ENCODE peak calls at places on chromosomes 16 and 17, in seven cellular contexts. O is neuronal stem cell, B is IMR-90, M is mesendoderm, P is H1, E is H9, W is trophoblast cell. H is an unnamed sample.

GRCh38 chr17:55458977-55459376 is 37.3 kb upstream of the MMD start:
- DNase-seq in O (no peak), B (peak), M (no peak), W (peak), P (no peak), E (no peak), H (peak)

GRCh38 chr17:61555127-61555531 is 35.9 kb downstream of the NACA2 start:
- DNase-seq in B (no peak), P (no peak), O (no peak), E (no peak), M (no peak), W (peak), H (no peak)

GRCh38 chr17:48995871-48996695 is 1.1 kb upstream of the IGF2BP1 start:
- DNase-seq in O (peak), E (peak), P (peak), W (peak), B (no peak), M (peak), H (peak)

GRCh38 chr16:81837312-81837748 is 58.2 kb downstream of the PLCG2 start:
- DNase-seq in E (no peak), P (no peak), O (no peak), W (no peak), M (no peak), B (no peak), H (no peak)

GRCh38 chr16:30395155-30395991 is at the start of gene ZNF48:
- DNase-seq in O (peak), M (peak), E (peak), B (peak), P (no peak), W (peak), H (peak)

GRCh38 chr17:58837699-58838098 is 82.0 kb downstream of the PPM1E start:
- DNase-seq in P (no peak), B (no peak), W (no peak), O (no peak), M (no peak), E (no peak), H (no peak)

GRCh38 chr16:85825326-85825725 is 25.8 kb downstream of the COX4I1 start:
- DNase-seq in E (peak), W (no peak), M (peak), O (no peak), P (no peak), B (no peak), H (no peak)

GRCh38 chr16:31484491-31485171 is 1.7 kb downstream of the SLC5A2 start:
- DNase-seq in M (peak), W (no peak), P (no peak), B (no peak), E (peak), O (no peak), H (no peak)

GRCh38 chr17:19384723-19385391 is 2.1 kb downstream of the MFAP4 start:
- DNase-seq in E (no peak), P (no peak), M (peak), O (no peak), W (no peak), B (peak), H (peak)

GRCh38 chr16:11613381-11614303 is 26.9 kb upstream of the LITAF start:
- DNase-seq in E (no peak), M (no peak), B (no peak), W (peak), O (no peak), P (no peak), H (peak)

GRCh38 chr16:81717662-81718189 is 61.4 kb upstream of the PLCG2 start:
- DNase-seq in P (no peak), W (no peak), E (no peak), O (no peak), M (no peak), B (no peak), H (no peak)

GRCh38 chr16:67685388-67686112 is 18.9 kb downstream of the C16orf86 start:
- DNase-seq in W (no peak), P (no peak), O (no peak), B (no peak), M (no peak), E (no peak), H (no peak)

GRCh38 chr17:56737741-56738161 is 96.0 kb downstream of the C17orf67 start:
- DNase-seq in M (peak), P (no peak), B (peak), O (no peak), E (no peak), W (no peak), H (no peak)

GRCh38 chr17:36124879-36125824 is 21.5 kb downstream of the CCL4 start:
- DNase-seq in P (no peak), M (peak), W (no peak), O (no peak), E (peak), B (no peak), H (no peak)

GRCh38 chr16:85205747-85206471 is 93.6 kb upstream of the CIBAR2 start:
- DNase-seq in P (no peak), B (peak), E (no peak), W (peak), O (no peak), M (peak), H (peak)

GRCh38 chr17:81635431-81635830 is 1.5 kb downstream of the NPLOC4 start:
- DNase-seq in E (no peak), P (no peak), B (no peak), M (no peak), O (no peak), W (peak), H (no peak)

GRCh38 chr16:17194190-17194780 is 276.5 kb downstream of the XYLT1 start:
- DNase-seq in B (peak), W (peak), E (peak), P (peak), O (peak), M (peak), H (no peak)

GRCh38 chr17:39208893-39209292 is 8.8 kb downstream of the RPL19 start:
- DNase-seq in B (no peak), O (no peak), P (no peak), M (peak), W (no peak), E (no peak), H (no peak)

GRCh38 chr17:2929881-2930533 is 133.4 kb downstream of the OR1D5 start:
- DNase-seq in B (peak), W (peak), O (peak), P (peak), E (peak), M (peak), H (peak)

GRCh38 chr16:10253344-10253855 is 71.2 kb upstream of the GRIN2A start:
- DNase-seq in M (no peak), B (no peak), W (no peak), O (no peak), P (no peak), E (no peak), H (no peak)

GRCh38 chr16:10250137-10250850 is 68.1 kb upstream of the GRIN2A start:
- DNase-seq in M (peak), E (no peak), P (no peak), O (no peak), B (no peak), W (no peak), H (no peak)

GRCh38 chr16:10255728-10256127 is 73.5 kb upstream of the GRIN2A start:
- DNase-seq in P (no peak), M (no peak), W (no peak), E (no peak), O (no peak), B (no peak), H (no peak)

GRCh38 chr16:10256855-10257641 is 74.8 kb upstream of the GRIN2A start:
- DNase-seq in P (peak), M (peak), O (peak), B (no peak), W (peak), E (peak), H (peak)

DNA sequence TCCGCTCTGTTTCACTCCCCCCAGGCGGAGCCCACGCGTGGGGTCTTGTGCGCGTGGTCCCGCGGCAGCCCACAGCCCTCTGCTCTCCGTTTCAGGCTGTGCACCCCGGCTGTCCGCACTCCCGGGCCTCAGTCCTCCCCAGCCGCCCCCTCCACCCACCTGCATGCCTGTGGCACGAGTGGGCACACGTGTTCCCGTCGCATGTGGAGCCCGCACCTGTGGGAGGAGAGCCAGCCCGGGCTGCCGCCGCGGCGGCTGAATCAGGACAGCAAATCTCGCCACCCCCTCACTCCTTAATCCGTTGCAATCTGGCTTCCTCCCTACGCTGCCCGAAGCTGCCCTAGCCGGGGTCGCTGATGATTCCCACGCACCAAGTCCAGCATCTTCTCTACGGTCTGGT is 69.9 kb upstream of the GRIN2A start:
- DNase-seq in O (no peak), M (no peak), E (no peak), B (no peak), P (no peak), W (no peak), H (no peak)
- H3K4ac ChIP-seq in O (peak), M (no peak), E (no peak), B (no peak), P (no peak), W (no peak), H (no peak)

GRCh38 chr17:76682306-76682705 is 28.5 kb downstream of the MXRA7 start:
- DNase-seq in O (no peak), W (no peak), E (no peak), M (no peak), P (no peak), B (no peak), H (peak)
- H3K9ac ChIP-seq in O (no peak), W (no peak), E (no peak), M (no peak), P (no peak), B (peak), H (peak)

DNA sequence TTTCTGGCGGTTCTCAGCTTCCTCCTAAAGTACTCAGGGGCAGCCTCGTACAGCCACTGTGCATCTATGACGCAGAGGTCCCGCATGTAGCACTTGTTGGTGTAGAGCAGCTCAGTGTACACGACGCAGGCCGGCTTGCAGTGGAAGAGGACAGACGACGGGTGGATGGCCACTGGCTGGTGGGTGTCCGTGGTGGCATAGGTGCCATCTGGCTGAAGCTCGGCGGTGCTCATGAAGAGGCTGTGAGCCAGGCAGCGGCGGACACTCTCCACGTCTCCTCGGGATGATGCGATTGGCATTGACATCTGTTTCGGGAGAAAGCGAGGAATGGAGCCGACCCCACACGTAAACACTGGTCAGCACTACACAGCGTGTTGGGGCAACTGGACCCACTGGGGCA is 5.3 kb upstream of the C1QBP start:
- DNase-seq in P (no peak), W (no peak), M (no peak), B (no peak), O (no peak), E (no peak), H (no peak)
- H3K4ac ChIP-seq in P (no peak), W (no peak), M (no peak), B (no peak), O (no peak), E (no peak), H (no peak)

GRCh38 chr16:87848676-87849345 is 20.5 kb downstream of the SLC7A5 start:
- DNase-seq in P (no peak), E (no peak), W (no peak), M (no peak), B (no peak), O (no peak), H (no peak)
- H3K9ac ChIP-seq in P (no peak), E (no peak), W (no peak), M (no peak), B (no peak), O (no peak), H (no peak)

GRCh38 chr17:7437369-7437863 is 1.9 kb upstream of the FGF11 start:
- DNase-seq in P (no peak), B (no peak), E (no peak), W (no peak), M (no peak), O (no peak), H (no peak)

GRCh38 chr17:7436556-7437368 is 1.5 kb downstream of the TMEM102 start:
- DNase-seq in M (peak), W (peak), E (peak), B (peak), P (no peak), O (peak), H (peak)

GRCh38 chr17:7439462-7440112 is at the start of gene FGF11:
- DNase-seq in O (no peak), B (no peak), P (no peak), M (no peak), W (no peak), E (no peak), H (no peak)

GRCh38 chr17:7438656-7439460 is 454 bp upstream of the FGF11 start:
- DNase-seq in W (no peak), O (no peak), B (no peak), E (no peak), P (no peak), M (no peak), H (no peak)

GRCh38 chr17:7438050-7438614 is 1.2 kb upstream of the FGF11 start:
- DNase-seq in P (no peak), O (peak), E (peak), M (peak), B (no peak), W (peak), H (peak)
- H3K4ac ChIP-seq in P (peak), O (no peak), E (no peak), M (no peak), B (no peak), W (peak), H (no peak)

GRCh38 chr17:42759982-42760651 is 910 bp upstream of the RAMP2 start:
- DNase-seq in M (peak), E (no peak), O (no peak), P (no peak), B (no peak), W (peak), H (no peak)
- H3K9ac ChIP-seq in M (peak), E (no peak), O (no peak), P (peak), B (no peak), W (no peak), H (peak)

GRCh38 chr16:2158262-2158638 is 2.7 kb downstream of the TRAF7 start:
- DNase-seq in M (no peak), O (no peak), E (no peak), B (no peak), P (no peak), W (no peak), H (no peak)
- H3K4ac ChIP-seq in M (no peak), O (no peak), E (no peak), B (peak), P (no peak), W (peak), H (no peak)

GRCh38 chr17:53193044-53193443 is 629.7 kb upstream of the KIF2B start:
- DNase-seq in M (no peak), O (no peak), P (no peak), W (peak), B (no peak), E (no peak), H (no peak)
- H3K9ac ChIP-seq in M (no peak), O (no peak), P (no peak), W (no peak), B (no peak), E (no peak), H (no peak)

DNA sequence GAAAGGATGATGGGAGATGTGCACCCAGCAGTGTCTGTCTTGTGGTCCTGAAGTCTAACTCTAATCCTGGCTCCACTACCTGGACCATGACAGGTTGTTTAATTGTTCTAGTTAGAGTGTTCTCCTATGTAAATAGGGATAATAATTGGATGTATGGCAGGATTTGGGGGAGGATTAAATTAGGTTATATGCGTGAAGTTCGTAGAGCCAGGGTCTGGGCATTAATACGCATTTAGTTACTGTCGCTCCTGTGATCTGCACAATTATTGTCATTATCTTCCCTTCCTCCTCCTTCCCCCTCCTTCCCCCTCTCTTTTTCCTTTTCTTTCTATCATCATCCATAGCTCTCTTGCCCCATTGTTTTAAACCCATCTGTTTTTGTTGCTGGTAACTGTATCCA is 210.3 kb downstream of the WWOX start:
- DNase-seq in O (no peak), P (no peak), W (no peak), M (no peak), B (no peak), E (no peak), H (no peak)
- H3K4ac ChIP-seq in O (no peak), P (no peak), W (no peak), M (no peak), B (no peak), E (no peak), H (no peak)

GRCh38 chr16:18788828-18789514 is 1.2 kb downstream of the RPS15A start:
- DNase-seq in W (no peak), M (no peak), O (no peak), P (no peak), B (no peak), E (no peak), H (no peak)

GRCh38 chr16:18789515-18789849 is 652 bp downstream of the RPS15A start:
- DNase-seq in E (no peak), P (no peak), B (no peak), O (no peak), M (no peak), W (no peak), H (no peak)

GRCh38 chr16:18782697-18783429 is 7.3 kb downstream of the RPS15A start:
- DNase-seq in E (no peak), O (no peak), P (no peak), W (no peak), B (no peak), M (no peak), H (no peak)

GRCh38 chr16:18783430-18784341 is 6.4 kb downstream of the RPS15A start:
- DNase-seq in E (no peak), O (no peak), B (no peak), W (no peak), P (no peak), M (no peak), H (no peak)

GRCh38 chr16:18784917-18785623 is 5.1 kb downstream of the RPS15A start:
- DNase-seq in M (no peak), O (no peak), W (no peak), P (no peak), B (no peak), E (no peak), H (no peak)
- H3K9ac ChIP-seq in M (peak), O (no peak), W (peak), P (peak), B (no peak), E (peak), H (peak)

H was measured in mesenchymal stem cell.